ENCODE peak calls at places on chromosome 15, in eight cellular contexts. Y is pancreas, Z is WTC11, N is HCT116, A is dorsolateral prefrontal cortex, R is Peyer's patch, L is cardiac fibroblast, T is activated B cell treated with CpG ODN at 0.5 μM for 24 hours. H is an unnamed sample.

GRCh38 chr15:64017591-64018163 is 28.6 kb downstream of the DAPK2 start:
- DNase-seq in N (no peak), L (no peak), A (no peak), Z (no peak), T (no peak), Y (no peak), R (no peak), H (no peak)

GRCh38 chr15:40582726-40583246 is 11.3 kb upstream of the KNL1 start:
- DNase-seq in R (no peak), L (peak), Y (peak), T (no peak), Z (no peak), A (no peak), N (peak), H (no peak)

GRCh38 chr15:74322558-74323180 is 44.8 kb downstream of the CYP11A1 start:
- DNase-seq in R (peak), Z (peak), N (peak), Y (peak), T (peak), L (peak), A (peak), H (no peak)

GRCh38 chr15:100525894-100526512 is 2.7 kb downstream of the CERS3 start:
- DNase-seq in Z (no peak), R (no peak), N (no peak), A (peak), T (no peak), L (no peak), Y (peak), H (no peak)

GRCh38 chr15:78415284-78415683 is 22.7 kb upstream of the IREB2 start:
- DNase-seq in T (no peak), L (peak), N (peak), Z (no peak), Y (no peak), R (no peak), A (no peak), H (no peak)

GRCh38 chr15:40050788-40051615 is 12.0 kb upstream of the SRP14 start:
- DNase-seq in L (no peak), Z (peak), N (no peak), Y (no peak), T (no peak), A (no peak), R (no peak), H (no peak)

GRCh38 chr15:101250931-101251829 is 668 bp downstream of the CHSY1 start:
- DNase-seq in L (peak), R (peak), T (peak), A (peak), N (no peak), Z (peak), Y (peak), H (no peak)

GRCh38 chr15:92071030-92071644 is 217.6 kb downstream of the SLCO3A1 start:
- DNase-seq in L (no peak), R (no peak), A (no peak), Z (no peak), Y (no peak), T (no peak), N (no peak), H (no peak)

GRCh38 chr15:63892794-63893441 is 59.2 kb upstream of the HERC1 start:
- DNase-seq in R (no peak), A (no peak), Y (no peak), T (no peak), N (no peak), L (no peak), Z (no peak), H (no peak)

GRCh38 chr15:95760508-95760907 is 570.0 kb upstream of the NR2F2 start:
- DNase-seq in L (peak), T (no peak), Z (peak), R (no peak), N (no peak), A (no peak), Y (no peak), H (no peak)

GRCh38 chr15:101031203-101031602 is 112.0 kb downstream of the LRRK1 start:
- DNase-seq in L (peak), N (no peak), T (no peak), Z (peak), Y (no peak), A (peak), R (no peak), H (no peak)

GRCh38 chr15:48596415-48596814 is 49.1 kb downstream of the FBN1 start:
- DNase-seq in Z (no peak), Y (no peak), N (no peak), T (no peak), R (no peak), A (no peak), L (no peak), H (no peak)

GRCh38 chr15:80710635-80711553 is 15.8 kb downstream of the ABHD17C start:
- DNase-seq in T (no peak), Y (no peak), A (no peak), L (peak), Z (no peak), R (no peak), N (no peak), H (no peak)

GRCh38 chr15:66142341-66142740 is 111.2 kb downstream of the MEGF11 start:
- DNase-seq in R (no peak), N (no peak), Z (no peak), Y (no peak), L (no peak), A (peak), T (no peak), H (no peak)

GRCh38 chr15:59611277-59612260 is at the start of gene GCNT3:
- DNase-seq in Z (no peak), L (peak), R (no peak), A (no peak), N (peak), T (no peak), Y (no peak), H (no peak)

GRCh38 chr15:48929611-48930170 is 34.0 kb downstream of the SHC4 start:
- DNase-seq in Y (no peak), T (no peak), A (no peak), Z (no peak), R (no peak), N (no peak), L (no peak), H (no peak)

GRCh38 chr15:40875996-40876740 is 2.1 kb upstream of the RHOV start:
- DNase-seq in R (no peak), Z (no peak), N (no peak), L (no peak), Y (no peak), A (no peak), T (no peak), H (no peak)

GRCh38 chr15:36356978-36357582 is 222.3 kb upstream of the CDIN1 start:
- DNase-seq in L (peak), A (no peak), N (no peak), T (no peak), R (no peak), Y (no peak), Z (no peak), H (no peak)

GRCh38 chr15:97904196-97904572 is 56.3 kb upstream of the ARRDC4 start:
- DNase-seq in N (peak), A (peak), R (peak), T (no peak), L (peak), Z (peak), Y (peak), H (peak)

GRCh38 chr15:22944651-22945050 is 35.5 kb downstream of the CYFIP1 start:
- DNase-seq in Y (peak), A (no peak), L (no peak), R (peak), T (no peak), N (no peak), Z (no peak), H (no peak)

GRCh38 chr15:47411733-47412530 is 305.4 kb upstream of the SEMA6D start:
- DNase-seq in R (no peak), A (no peak), L (no peak), Y (no peak), N (no peak), Z (no peak), T (no peak), H (peak)

GRCh38 chr15:49370782-49371181 is 52.3 kb upstream of the FGF7 start:
- DNase-seq in N (peak), Z (no peak), A (no peak), Y (no peak), L (peak), T (no peak), R (no peak), H (no peak)

GRCh38 chr15:71747128-71748083 is 62.9 kb upstream of the NR2E3 start:
- DNase-seq in L (peak), R (no peak), N (peak), Z (no peak), T (no peak), A (no peak), Y (no peak), H (no peak)

GRCh38 chr15:77476999-77477398 is 56.3 kb downstream of the HMG20A start:
- DNase-seq in L (no peak), A (no peak), Y (no peak), R (no peak), Z (no peak), N (no peak), T (no peak), H (no peak)

GRCh38 chr15:64216722-64217428 is 54.1 kb upstream of the PPIB start:
- DNase-seq in A (no peak), T (no peak), R (no peak), L (peak), Z (no peak), N (no peak), Y (peak), H (no peak)

GRCh38 chr15:45179221-45179985 is 8.4 kb downstream of the SHF start:
- DNase-seq in A (no peak), Y (no peak), N (peak), Z (peak), T (no peak), L (peak), R (peak), H (peak)

GRCh38 chr15:96122077-96123027 is 208.1 kb upstream of the NR2F2 start:
- DNase-seq in L (peak), N (peak), Z (no peak), R (no peak), T (no peak), A (no peak), Y (no peak), H (no peak)

DNA sequence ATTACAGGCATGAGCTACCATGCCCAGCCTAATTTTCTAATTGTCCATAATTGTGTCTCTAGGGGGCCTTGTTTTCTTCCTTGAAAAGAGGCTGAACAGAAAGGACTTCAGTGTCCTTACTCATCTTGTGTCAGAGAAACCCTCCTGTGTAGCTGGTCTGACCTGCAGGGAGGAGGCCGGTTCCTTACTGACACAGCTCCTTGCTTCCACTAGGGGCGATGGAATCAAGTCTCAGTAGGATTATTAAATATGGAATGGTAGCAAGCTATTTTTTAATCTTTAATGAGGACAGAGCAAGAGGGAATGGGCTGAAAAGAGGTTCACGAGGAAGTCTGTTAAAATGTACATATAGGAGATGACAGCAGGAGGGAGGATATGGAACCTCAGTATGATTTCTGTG is 8.6 kb downstream of the LPCAT4 start:
- DNase-seq in L (peak), T (no peak), A (no peak), Z (no peak), R (no peak), N (no peak), Y (no peak), H (no peak)
- TF ChIP-seq CTCF in L (peak), T (no peak), A (no peak), Z (no peak), R (no peak), N (no peak), Y (no peak), H (no peak)

GRCh38 chr15:75682181-75683135 is 30.2 kb downstream of the CSPG4 start:
- DNase-seq in R (no peak), N (no peak), L (no peak), Z (no peak), Y (no peak), T (no peak), A (no peak), H (no peak)

GRCh38 chr15:75676688-75677475 is 29.2 kb downstream of the SNX33 start:
- DNase-seq in R (no peak), A (no peak), Y (no peak), N (no peak), Z (no peak), T (no peak), L (no peak), H (no peak)

GRCh38 chr15:75677601-75678323 is 30.1 kb downstream of the SNX33 start:
- DNase-seq in A (no peak), N (no peak), T (no peak), Z (no peak), L (no peak), R (no peak), Y (no peak), H (no peak)

GRCh38 chr15:75675579-75676404 is 28.1 kb downstream of the SNX33 start:
- DNase-seq in A (no peak), R (no peak), L (no peak), N (no peak), T (no peak), Z (no peak), Y (no peak), H (no peak)

GRCh38 chr15:75680007-75680789 is 32.5 kb downstream of the CSPG4 start:
- DNase-seq in Z (peak), Y (no peak), L (no peak), T (no peak), R (no peak), N (no peak), A (no peak), H (no peak)
- TF ChIP-seq CTCF in Z (no peak), Y (no peak), L (no peak), T (no peak), R (no peak), N (no peak), A (no peak), H (no peak)

GRCh38 chr15:29690765-29691475 is 131.3 kb downstream of the TJP1 start:
- DNase-seq in A (no peak), Z (no peak), N (no peak), R (no peak), Y (no peak), T (no peak), L (peak), H (no peak)
- TF ChIP-seq CTCF in A (no peak), Z (no peak), N (no peak), R (no peak), Y (no peak), T (no peak), L (no peak), H (no peak)

DNA sequence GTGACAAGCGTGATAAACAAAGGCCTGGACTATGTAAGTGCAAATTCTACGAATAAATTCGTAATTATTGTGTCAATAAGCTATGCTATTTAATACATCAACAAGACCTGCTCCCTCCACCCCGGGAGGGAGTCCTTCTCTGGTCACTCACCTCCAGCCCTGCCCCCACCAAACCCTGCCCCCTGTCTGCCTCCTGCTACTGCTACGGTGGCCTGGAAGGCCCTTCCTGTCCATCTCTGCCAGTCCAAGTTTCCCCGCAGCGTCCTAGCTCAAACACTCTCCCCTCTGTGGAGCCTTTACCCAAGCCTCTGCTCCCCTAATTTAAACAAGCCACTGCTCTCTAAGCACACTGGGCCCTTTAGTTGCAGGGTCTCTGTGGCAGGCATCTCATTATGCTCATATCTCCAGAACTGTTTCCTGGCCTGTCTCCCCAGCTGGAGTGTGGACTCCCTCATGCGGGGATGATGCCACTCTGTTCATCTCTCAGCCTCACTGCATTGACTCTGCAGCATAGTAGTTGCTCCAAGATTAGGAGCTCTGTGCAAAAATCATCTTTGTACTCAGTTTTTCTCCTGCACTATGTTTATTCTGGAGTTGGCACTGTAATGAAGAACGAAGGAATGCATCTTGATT is 241.2 kb downstream of the NTRK3 start:
- DNase-seq in A (no peak), Y (no peak), L (no peak), T (no peak), N (no peak), Z (no peak), R (no peak), H (no peak)
- TF ChIP-seq CTCF in A (no peak), Y (no peak), L (no peak), T (no peak), N (no peak), Z (no peak), R (no peak), H (no peak)

GRCh38 chr15:51163843-51164242 is 69.1 kb upstream of the TNFAIP8L3 start:
- DNase-seq in A (no peak), N (no peak), R (no peak), T (no peak), Z (no peak), Y (no peak), L (no peak), H (no peak)
- TF ChIP-seq CTCF in A (no peak), N (no peak), R (no peak), T (no peak), Z (no peak), Y (no peak), L (no peak), H (no peak)

GRCh38 chr15:69226028-69226355 is 65.6 kb downstream of the GLCE start:
- DNase-seq in T (no peak), L (no peak), Z (no peak), R (no peak), N (no peak), A (no peak), Y (no peak), H (no peak)
- TF ChIP-seq CTCF in T (no peak), L (no peak), Z (no peak), R (no peak), N (no peak), A (no peak), Y (no peak), H (no peak)

H was measured in D721Med.